ENCODE peak calls at places on chromosomes 5 and 9, in seven cellular contexts. F is HT1080; N is amniotic epithelial cell; X is AG20443; S is H9; A is stimulated activated effector memory CD8-positive, alpha-beta T cell treated with anti-CD3 and anti-CD28 coated beads, Interleukin-12 subunit alpha, Interleukin-12 subunit beta, amount 100 ng/mL, for 72 hours; I is NCI-H526 treated with DMSO at 0.1 percent for 48 hours. R is an unnamed sample.

GRCh38 chr5:177147239-177147638 is 13.7 kb downstream of the NSD1 start:
- DNase-seq in F (no peak), N (peak), X (peak), S (no peak), A (no peak), I (no peak), R (peak)

GRCh38 chr5:110354896-110355295 is 371.6 kb downstream of the TMEM232 start:
- DNase-seq in F (no peak), N (no peak), X (no peak), S (no peak), A (no peak), I (no peak), R (no peak)

GRCh38 chr5:58849995-58850667 is 267.3 kb downstream of the RAB3C start:
- DNase-seq in F (peak), N (peak), X (peak), S (no peak), A (no peak), I (peak), R (peak)

GRCh38 chr5:89871906-89872305 is 537.6 kb downstream of the CETN3 start:
- DNase-seq in F (no peak), N (no peak), X (no peak), S (no peak), A (no peak), I (no peak), R (no peak)

GRCh38 chr5:74943905-74944304 is 77.7 kb upstream of the FAM169A start:
- DNase-seq in F (no peak), N (no peak), X (no peak), S (no peak), A (no peak), I (no peak), R (no peak)

GRCh38 chr9:125747053-125747764 is at the start of gene PBX3:
- DNase-seq in F (no peak), N (no peak), X (peak), S (no peak), A (peak), I (no peak), R (peak)

GRCh38 chr5:56951946-56952691 is at the start of gene MIER3:
- DNase-seq in F (peak), N (peak), X (peak), S (peak), A (peak), I (peak), R (peak)

GRCh38 chr9:136694163-136694864 is 7.1 kb upstream of the AGPAT2 start:
- DNase-seq in F (no peak), N (peak), X (peak), S (peak), A (no peak), I (no peak), R (peak)

GRCh38 chr5:134226441-134227192 is 744 bp upstream of the PPP2CA start:
- DNase-seq in F (no peak), N (peak), X (no peak), S (no peak), A (no peak), I (peak), R (peak)

GRCh38 chr5:113029614-113030013 is 53.0 kb downstream of the DCP2 start:
- DNase-seq in F (no peak), N (peak), X (peak), S (no peak), A (no peak), I (no peak), R (peak)

GRCh38 chr5:133256276-133256675 is 204.5 kb downstream of the HSPA4 start:
- DNase-seq in F (no peak), N (no peak), X (no peak), S (no peak), A (no peak), I (no peak), R (no peak)

GRCh38 chr5:124176692-124177091 is 569.7 kb downstream of the ZNF608 start:
- DNase-seq in F (no peak), N (peak), X (no peak), S (no peak), A (no peak), I (no peak), R (no peak)

GRCh38 chr5:100516285-100516684 is 18.9 kb upstream of the FAM174A start:
- DNase-seq in F (no peak), N (no peak), X (no peak), S (no peak), A (no peak), I (no peak), R (no peak)